ENCODE peak calls at places on chromosome 21, in eight cellular contexts. One of them, this sample, is unnamed.
A peak's percentile ranks its signal among the peaks of the same experiment; 100 is the strongest.

GRCh38 chr21:40331182-40331581 is 463.9 kb downstream of the PCP4 start:
- DNase-seq in mucosa of descending colon: no peak
- DNase-seq in psoas muscle: no peak
- DNase-seq in colonic mucosa: no peak
- DNase-seq in HAP-1: no peak
- DNase-seq in heart left ventricle: peak; percentile 57
- DNase-seq in thoracic aorta: no peak
- DNase-seq in tibial artery: no peak
- DNase-seq in this sample: no peak

GRCh38 chr21:21675601-21676000 is 677.4 kb downstream of the NCAM2 start:
- DNase-seq in HAP-1: no peak
- DNase-seq in tibial artery: no peak
- DNase-seq in thoracic aorta: no peak
- DNase-seq in mucosa of descending colon: no peak
- DNase-seq in colonic mucosa: no peak
- DNase-seq in psoas muscle: no peak
- DNase-seq in heart left ventricle: no peak
- DNase-seq in this sample: no peak

GRCh38 chr21:18545908-18546307 is 142.3 kb upstream of the TMPRSS15 start:
- DNase-seq in HAP-1: no peak
- DNase-seq in mucosa of descending colon: no peak
- DNase-seq in thoracic aorta: no peak
- DNase-seq in tibial artery: no peak
- DNase-seq in psoas muscle: no peak
- DNase-seq in colonic mucosa: no peak
- DNase-seq in heart left ventricle: no peak
- DNase-seq in this sample: no peak

GRCh38 chr21:34688145-34688544 is 19.4 kb downstream of the CLIC6 start:
- DNase-seq in thoracic aorta: no peak
- DNase-seq in HAP-1: no peak
- DNase-seq in psoas muscle: no peak
- DNase-seq in colonic mucosa: no peak
- DNase-seq in mucosa of descending colon: no peak
- DNase-seq in heart left ventricle: no peak
- DNase-seq in tibial artery: no peak
- DNase-seq in this sample: no peak

GRCh38 chr21:39533545-39534226 is 79.1 kb upstream of the B3GALT5 start:
- DNase-seq in heart left ventricle: no peak
- DNase-seq in colonic mucosa: no peak
- DNase-seq in tibial artery: no peak
- DNase-seq in psoas muscle: no peak
- DNase-seq in thoracic aorta: no peak
- DNase-seq in mucosa of descending colon: no peak
- DNase-seq in HAP-1: no peak
- DNase-seq in this sample: no peak

GRCh38 chr21:35102488-35103407 is 53.6 kb upstream of the RUNX1 start:
- DNase-seq in tibial artery: peak; percentile 67
- DNase-seq in psoas muscle: peak; percentile 16
- DNase-seq in thoracic aorta: peak; percentile 2
- DNase-seq in heart left ventricle: peak; percentile 47
- DNase-seq in mucosa of descending colon: peak; percentile 26
- DNase-seq in HAP-1: no peak
- DNase-seq in colonic mucosa: peak; percentile 24
- DNase-seq in this sample: no peak

GRCh38 chr21:14262039-14262438 is 46.1 kb downstream of the RBM11 start:
- DNase-seq in colonic mucosa: no peak
- DNase-seq in tibial artery: no peak
- DNase-seq in psoas muscle: no peak
- DNase-seq in mucosa of descending colon: no peak
- DNase-seq in thoracic aorta: no peak
- DNase-seq in heart left ventricle: no peak
- DNase-seq in HAP-1: no peak
- DNase-seq in this sample: no peak

GRCh38 chr21:30408782-30409494 is 13.1 kb downstream of the KRTAP13-1 start:
- DNase-seq in tibial artery: no peak
- DNase-seq in mucosa of descending colon: peak; percentile 43
- DNase-seq in colonic mucosa: peak; percentile 65
- DNase-seq in thoracic aorta: no peak
- DNase-seq in HAP-1: no peak
- DNase-seq in heart left ventricle: peak; percentile 42
- DNase-seq in psoas muscle: no peak
- DNase-seq in this sample: peak; percentile 79

GRCh38 chr21:36337099-36337509 is 17.1 kb downstream of the MORC3 start:
- DNase-seq in thoracic aorta: no peak
- DNase-seq in heart left ventricle: no peak
- DNase-seq in colonic mucosa: no peak
- DNase-seq in mucosa of descending colon: no peak
- DNase-seq in tibial artery: no peak
- DNase-seq in psoas muscle: no peak
- DNase-seq in HAP-1: no peak
- DNase-seq in this sample: no peak

GRCh38 chr21:36551326-36551725 is 71.4 kb upstream of the CLDN14 start:
- DNase-seq in HAP-1: no peak
- DNase-seq in colonic mucosa: no peak
- DNase-seq in psoas muscle: no peak
- DNase-seq in tibial artery: no peak
- DNase-seq in mucosa of descending colon: no peak
- DNase-seq in thoracic aorta: no peak
- DNase-seq in heart left ventricle: no peak
- DNase-seq in this sample: no peak

GRCh38 chr21:39381009-39381408 is 32.1 kb upstream of the HMGN1 start:
- DNase-seq in mucosa of descending colon: peak; percentile 42
- DNase-seq in HAP-1: no peak
- DNase-seq in colonic mucosa: peak; percentile 40
- DNase-seq in heart left ventricle: no peak
- DNase-seq in psoas muscle: no peak
- DNase-seq in thoracic aorta: no peak
- DNase-seq in tibial artery: no peak
- DNase-seq in this sample: no peak

GRCh38 chr21:14762734-14763694 is 216.9 kb upstream of the SAMSN1 start:
- DNase-seq in heart left ventricle: no peak
- DNase-seq in tibial artery: no peak
- DNase-seq in HAP-1: no peak
- DNase-seq in psoas muscle: no peak
- DNase-seq in colonic mucosa: no peak
- DNase-seq in mucosa of descending colon: no peak
- DNase-seq in thoracic aorta: no peak
- DNase-seq in this sample: no peak

GRCh38 chr21:40447016-40447415 is 399.9 kb downstream of the DSCAM start:
- DNase-seq in HAP-1: no peak
- DNase-seq in colonic mucosa: no peak
- DNase-seq in mucosa of descending colon: no peak
- DNase-seq in psoas muscle: no peak
- DNase-seq in thoracic aorta: no peak
- DNase-seq in tibial artery: no peak
- DNase-seq in heart left ventricle: no peak
- DNase-seq in this sample: no peak

GRCh38 chr21:37974081-37974480 is 57.8 kb upstream of the KCNJ6 start:
- DNase-seq in thoracic aorta: no peak
- DNase-seq in HAP-1: no peak
- DNase-seq in mucosa of descending colon: no peak
- DNase-seq in psoas muscle: no peak
- DNase-seq in tibial artery: no peak
- DNase-seq in colonic mucosa: no peak
- DNase-seq in heart left ventricle: no peak
- DNase-seq in this sample: no peak

GRCh38 chr21:27269646-27270045 is 302.8 kb upstream of the ADAMTS5 start:
- DNase-seq in mucosa of descending colon: no peak
- DNase-seq in tibial artery: no peak
- DNase-seq in HAP-1: no peak
- DNase-seq in psoas muscle: no peak
- DNase-seq in colonic mucosa: no peak
- DNase-seq in thoracic aorta: no peak
- DNase-seq in heart left ventricle: no peak
- DNase-seq in this sample: no peak

GRCh38 chr21:34807146-34807880 is 138.5 kb downstream of the CLIC6 start:
- DNase-seq in heart left ventricle: no peak
- DNase-seq in HAP-1: no peak
- DNase-seq in psoas muscle: no peak
- DNase-seq in colonic mucosa: no peak
- DNase-seq in thoracic aorta: peak; percentile 30
- DNase-seq in mucosa of descending colon: no peak
- DNase-seq in tibial artery: no peak
- DNase-seq in this sample: no peak

GRCh38 chr21:36555199-36555598 is 75.3 kb upstream of the CLDN14 start:
- DNase-seq in tibial artery: no peak
- DNase-seq in thoracic aorta: no peak
- DNase-seq in heart left ventricle: no peak
- DNase-seq in psoas muscle: no peak
- DNase-seq in mucosa of descending colon: no peak
- DNase-seq in HAP-1: no peak
- DNase-seq in colonic mucosa: no peak
- DNase-seq in this sample: no peak

GRCh38 chr21:45258476-45258875 is 29.2 kb downstream of the POFUT2 start:
- DNase-seq in HAP-1: no peak
- DNase-seq in thoracic aorta: no peak
- DNase-seq in mucosa of descending colon: no peak
- DNase-seq in tibial artery: peak; percentile 15
- DNase-seq in psoas muscle: no peak
- DNase-seq in colonic mucosa: peak; percentile 12
- DNase-seq in heart left ventricle: no peak
- DNase-seq in this sample: peak; percentile 8

GRCh38 chr21:45260191-45260795 is 27.4 kb downstream of the POFUT2 start:
- DNase-seq in colonic mucosa: no peak
- DNase-seq in psoas muscle: no peak
- DNase-seq in mucosa of descending colon: no peak
- DNase-seq in thoracic aorta: no peak
- DNase-seq in tibial artery: no peak
- DNase-seq in HAP-1: no peak
- DNase-seq in heart left ventricle: no peak
- DNase-seq in this sample: no peak

GRCh38 chr21:45261093-45261492 is 26.6 kb downstream of the POFUT2 start:
- DNase-seq in thoracic aorta: no peak
- DNase-seq in psoas muscle: no peak
- DNase-seq in heart left ventricle: no peak
- DNase-seq in HAP-1: no peak
- DNase-seq in tibial artery: peak; percentile 4
- DNase-seq in mucosa of descending colon: no peak
- DNase-seq in colonic mucosa: peak; percentile 10
- DNase-seq in this sample: no peak

GRCh38 chr21:45257673-45258341 is 29.9 kb downstream of the POFUT2 start:
- DNase-seq in mucosa of descending colon: no peak
- DNase-seq in thoracic aorta: no peak
- DNase-seq in HAP-1: no peak
- DNase-seq in tibial artery: peak; percentile 12
- DNase-seq in psoas muscle: no peak
- DNase-seq in colonic mucosa: peak; percentile 13
- DNase-seq in heart left ventricle: no peak
- DNase-seq in this sample: no peak

DNA sequence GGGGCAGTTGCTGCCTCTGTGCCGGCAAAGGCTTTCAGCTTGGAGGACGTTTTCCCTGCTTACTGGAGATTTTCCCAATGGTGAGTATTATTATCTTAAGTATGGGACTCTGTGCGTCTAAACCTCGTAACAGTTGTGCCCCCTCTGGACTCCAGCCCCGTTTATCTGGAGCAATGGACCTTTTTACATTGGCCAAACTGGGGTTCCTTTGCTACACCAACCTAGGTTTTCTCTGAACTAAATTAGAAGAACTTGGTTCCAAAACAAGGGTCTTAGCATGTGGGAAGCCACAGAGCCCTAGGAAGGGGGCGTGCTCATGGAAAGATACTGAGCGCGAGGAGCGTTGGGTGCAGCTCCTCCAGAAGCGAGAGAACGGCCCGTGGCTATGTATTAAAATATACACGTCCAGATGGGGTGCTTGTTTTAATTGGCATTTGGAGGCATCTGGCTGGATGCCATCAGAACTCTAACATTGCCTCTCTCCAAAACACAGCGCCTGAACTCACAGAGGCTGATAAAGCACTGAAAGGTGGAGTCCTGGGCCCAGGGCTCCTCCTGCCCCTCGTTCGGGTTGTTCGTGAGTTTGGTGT is 28.4 kb downstream of the POFUT2 start:
- DNase-seq in mucosa of descending colon: no peak
- DNase-seq in tibial artery: peak; percentile 18
- DNase-seq in HAP-1: no peak
- DNase-seq in colonic mucosa: no peak
- DNase-seq in psoas muscle: no peak
- DNase-seq in heart left ventricle: no peak
- DNase-seq in thoracic aorta: no peak
- DNase-seq in this sample: no peak
- H3K4me1 ChIP-seq in mucosa of descending colon: no peaks in the 10 kb centered on the region
- H3K4me1 ChIP-seq in tibial artery: no peaks in the 10 kb centered on the region
- H3K4me1 ChIP-seq in HAP-1: no peaks in the 10 kb centered on the region
- H3K4me1 ChIP-seq in colonic mucosa: no peaks in the 10 kb centered on the region
- H3K4me1 ChIP-seq in psoas muscle: no peaks in the 10 kb centered on the region
- H3K4me1 ChIP-seq in heart left ventricle: no peaks in the 10 kb centered on the region
- H3K4me1 ChIP-seq in thoracic aorta: peaks cover 14% of the 10 kb centered on the region
- H3K4me1 ChIP-seq in this sample: no peaks in the 10 kb centered on the region

DNA sequence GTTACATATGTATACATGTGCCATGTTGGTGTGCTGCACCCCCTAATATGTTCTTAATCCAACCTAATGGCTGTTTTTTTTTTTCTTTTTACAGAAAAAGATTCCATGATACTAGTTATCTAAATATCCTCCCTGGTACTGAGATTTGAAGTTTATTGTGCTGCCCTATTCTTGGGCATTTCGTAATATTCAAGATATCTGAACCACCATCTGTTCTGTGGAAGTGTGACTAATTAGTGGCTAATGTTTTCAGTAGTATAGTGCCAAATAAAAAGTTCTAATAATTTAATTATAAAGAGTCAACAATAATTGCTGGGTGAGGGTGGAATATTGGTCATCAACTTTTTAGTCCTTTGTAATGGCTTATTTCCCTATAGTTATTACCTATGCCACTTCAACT is 217.5 kb downstream of the GABPA start:
- DNase-seq in HAP-1: no peak
- DNase-seq in heart left ventricle: no peak
- DNase-seq in mucosa of descending colon: no peak
- DNase-seq in colonic mucosa: no peak
- DNase-seq in psoas muscle: no peak
- DNase-seq in tibial artery: no peak
- DNase-seq in thoracic aorta: no peak
- DNase-seq in this sample: no peak
- H3K4me1 ChIP-seq in HAP-1: peaks cover 10% of the 10 kb centered on the region
- H3K4me1 ChIP-seq in heart left ventricle: no peaks in the 10 kb centered on the region
- H3K4me1 ChIP-seq in mucosa of descending colon: peaks cover 10% of the 10 kb centered on the region
- H3K4me1 ChIP-seq in colonic mucosa: no peaks in the 10 kb centered on the region
- H3K4me1 ChIP-seq in psoas muscle: no peaks in the 10 kb centered on the region
- H3K4me1 ChIP-seq in tibial artery: no peaks in the 10 kb centered on the region
- H3K4me1 ChIP-seq in thoracic aorta: peaks cover 20% of the 10 kb centered on the region
- H3K4me1 ChIP-seq in this sample: no peaks in the 10 kb centered on the region

DNA sequence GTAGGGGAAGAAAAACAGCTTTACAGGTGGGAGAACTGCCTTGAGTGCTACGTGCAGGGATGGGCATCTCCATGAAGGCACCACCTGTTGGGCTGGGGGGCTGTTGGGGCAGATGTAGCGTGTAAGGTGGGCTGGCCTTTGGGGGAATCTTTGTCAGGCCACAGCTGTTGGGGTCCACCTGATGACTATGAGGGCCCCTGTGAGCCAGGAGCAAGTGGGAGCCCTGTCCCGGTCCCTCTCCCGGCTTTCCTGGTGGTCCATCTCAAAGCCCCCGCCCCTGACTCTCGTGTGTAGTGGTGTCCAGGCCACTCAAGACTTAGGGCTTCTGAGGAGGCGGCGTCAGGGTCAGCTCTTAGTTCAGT is 13.5 kb downstream of the SLC37A1 start:
- DNase-seq in mucosa of descending colon: no peak
- DNase-seq in psoas muscle: no peak
- DNase-seq in thoracic aorta: no peak
- DNase-seq in HAP-1: no peak
- DNase-seq in colonic mucosa: no peak
- DNase-seq in heart left ventricle: no peak
- DNase-seq in tibial artery: no peak
- DNase-seq in this sample: no peak
- H3K4me1 ChIP-seq in mucosa of descending colon: peaks cover 58% of the 10 kb centered on the region
- H3K4me1 ChIP-seq in psoas muscle: peaks cover 56% of the 10 kb centered on the region
- H3K4me1 ChIP-seq in thoracic aorta: peaks cover 16% of the 10 kb centered on the region
- H3K4me1 ChIP-seq in HAP-1: peaks cover 12% of the 10 kb centered on the region
- H3K4me1 ChIP-seq in colonic mucosa: peaks cover 41% of the 10 kb centered on the region
- H3K4me1 ChIP-seq in heart left ventricle: peaks cover 25% of the 10 kb centered on the region
- H3K4me1 ChIP-seq in tibial artery: no peaks in the 10 kb centered on the region
- H3K4me1 ChIP-seq in this sample: no peaks in the 10 kb centered on the region

GRCh38 chr21:29074783-29075182 is 1.3 kb upstream of the CCT8 start:
- DNase-seq in thoracic aorta: no peak
- DNase-seq in colonic mucosa: no peak
- DNase-seq in tibial artery: no peak
- DNase-seq in mucosa of descending colon: no peak
- DNase-seq in HAP-1: no peak
- DNase-seq in heart left ventricle: no peak
- DNase-seq in psoas muscle: no peak
- DNase-seq in this sample: no peak
- H3K4me1 ChIP-seq in thoracic aorta: peaks cover 41% of the 10 kb centered on the region
- H3K4me1 ChIP-seq in colonic mucosa: no peaks in the 10 kb centered on the region
- H3K4me1 ChIP-seq in tibial artery: no peaks in the 10 kb centered on the region
- H3K4me1 ChIP-seq in mucosa of descending colon: peaks cover 11% of the 10 kb centered on the region
- H3K4me1 ChIP-seq in HAP-1: peaks cover 13% of the 10 kb centered on the region
- H3K4me1 ChIP-seq in heart left ventricle: peaks cover 16% of the 10 kb centered on the region
- H3K4me1 ChIP-seq in psoas muscle: peaks cover 23% of the 10 kb centered on the region
- H3K4me1 ChIP-seq in this sample: peaks cover 9% of the 10 kb centered on the region